ENCODE peak calls at places on chromosomes 2 and 18, in ten cellular contexts. N is uterus; E is small intestine; B is IMR-90; Q is psoas muscle; T is CD4-positive, alpha-beta memory T cell; U is cardiac muscle cell; D is CD8-positive, alpha-beta memory T cell; O is effector memory CD4-positive, alpha-beta T cell; S is stomach. P is an unnamed sample. For H3K4me1 and H3K27me3, the result is how much of the 10 kb centered on the place peaks cover.

GRCh38 chr2:182148344-182148743 is 162.7 kb downstream of the PPP1R1C start:
- DNase-seq in N (no peak), E (no peak), B (no peak), Q (no peak), T (no peak), U (no peak), D (no peak), O (no peak), S (no peak), P (no peak)

GRCh38 chr2:101946372-101946771 is 45.4 kb upstream of the IL1R2 start:
- DNase-seq in N (no peak), E (no peak), B (no peak), Q (no peak), T (no peak), U (no peak), D (no peak), O (no peak), S (no peak), P (no peak)

GRCh38 chr2:54038835-54039234 is 68.0 kb upstream of the PSME4 start:
- DNase-seq in N (no peak), E (peak), B (no peak), Q (no peak), T (no peak), U (no peak), D (no peak), O (no peak), S (no peak), P (no peak)

GRCh38 chr2:45793998-45794720 is 142.7 kb downstream of the PRKCE start:
- DNase-seq in N (no peak), E (no peak), B (peak), Q (no peak), T (no peak), U (no peak), D (no peak), O (no peak), S (no peak), P (no peak)

GRCh38 chr2:188766086-188766856 is 207.9 kb upstream of the COL3A1 start:
- DNase-seq in N (no peak), E (no peak), B (no peak), Q (no peak), T (no peak), U (no peak), D (no peak), O (no peak), S (no peak), P (no peak)

GRCh38 chr2:20069756-20070155 is 18.3 kb upstream of the LAPTM4A start:
- DNase-seq in N (no peak), E (no peak), B (no peak), Q (no peak), T (no peak), U (no peak), D (no peak), O (no peak), S (no peak), P (no peak)

GRCh38 chr18:11379660-11380059 is 229.7 kb upstream of the SLC35G4 start:
- DNase-seq in N (no peak), E (no peak), B (no peak), Q (no peak), T (no peak), U (no peak), D (no peak), O (no peak), S (no peak), P (no peak)

GRCh38 chr18:27861539-27861938 is 315.4 kb downstream of the CDH2 start:
- DNase-seq in N (no peak), E (no peak), B (no peak), Q (no peak), T (no peak), U (no peak), D (no peak), O (no peak), S (no peak), P (no peak)

GRCh38 chr2:39990335-39990734 is 211.3 kb upstream of the THUMPD2 start:
- DNase-seq in N (no peak), E (peak), B (peak), Q (no peak), T (no peak), U (no peak), D (no peak), O (no peak), S (no peak), P (no peak)

GRCh38 chr2:171522057-171522803 is at the start of gene CYBRD1:
- DNase-seq in N (peak), E (peak), B (peak), Q (peak), T (no peak), U (peak), D (peak), O (no peak), S (peak), P (no peak)

GRCh38 chr2:7900593-7900992 is 781.3 kb upstream of the ID2 start:
- DNase-seq in N (no peak), E (no peak), B (peak), Q (no peak), T (no peak), U (no peak), D (no peak), O (no peak), S (no peak), P (no peak)

GRCh38 chr2:54076577-54076976 is 38.8 kb upstream of the ACYP2 start:
- DNase-seq in N (no peak), E (no peak), B (no peak), Q (no peak), T (no peak), U (peak), D (no peak), O (no peak), S (no peak), P (no peak)

GRCh38 chr2:30666307-30666874 is 140.9 kb downstream of the CAPN13 start:
- DNase-seq in N (peak), E (peak), B (peak), Q (no peak), T (no peak), U (no peak), D (no peak), O (no peak), S (no peak), P (no peak)

GRCh38 chr2:239118675-239119211 is 270.9 kb downstream of the TWIST2 start:
- DNase-seq in N (no peak), E (no peak), B (no peak), Q (no peak), T (peak), U (no peak), D (no peak), O (no peak), S (no peak), P (no peak)

GRCh38 chr2:169662744-169663143 is 31.5 kb downstream of the CFAP210 start:
- DNase-seq in N (no peak), E (no peak), B (no peak), Q (no peak), T (no peak), U (no peak), D (no peak), O (no peak), S (no peak), P (no peak)

GRCh38 chr18:51193621-51194287 is 3.7 kb downstream of the MEX3C start:
- DNase-seq in N (no peak), E (peak), B (peak), Q (no peak), T (no peak), U (no peak), D (no peak), O (no peak), S (no peak), P (no peak)

GRCh38 chr2:195495966-195496365 is 161.1 kb upstream of the SLC39A10 start:
- DNase-seq in N (no peak), E (no peak), B (no peak), Q (no peak), T (no peak), U (no peak), D (no peak), O (no peak), S (no peak), P (no peak)

GRCh38 chr2:102540882-102541281 is 67.9 kb downstream of the SLC9A4 start:
- DNase-seq in N (no peak), E (peak), B (no peak), Q (no peak), T (no peak), U (no peak), D (no peak), O (no peak), S (peak), P (peak)

GRCh38 chr2:172516299-172516698 is 39.6 kb upstream of the PDK1 start:
- DNase-seq in N (no peak), E (no peak), B (peak), Q (no peak), T (no peak), U (no peak), D (no peak), O (no peak), S (no peak), P (no peak)

GRCh38 chr2:226136739-226137138 is 662.9 kb downstream of the IRS1 start:
- DNase-seq in N (no peak), E (no peak), B (no peak), Q (peak), T (no peak), U (no peak), D (no peak), O (no peak), S (no peak), P (no peak)

GRCh38 chr2:138502253-138503086 is 900 bp downstream of the SPOPL start:
- DNase-seq in N (no peak), E (peak), B (no peak), Q (no peak), T (no peak), U (peak), D (no peak), O (no peak), S (peak), P (peak)

GRCh38 chr2:15082105-15083058 is 449.9 kb downstream of the LRATD1 start:
- DNase-seq in N (no peak), E (no peak), B (no peak), Q (no peak), T (no peak), U (no peak), D (no peak), O (no peak), S (no peak), P (no peak)

GRCh38 chr2:174870787-174871186 is 106.5 kb upstream of the CHRNA1 start:
- DNase-seq in N (no peak), E (no peak), B (no peak), Q (no peak), T (no peak), U (no peak), D (no peak), O (no peak), S (no peak), P (no peak)

GRCh38 chr2:147818741-147819140 is 26.1 kb upstream of the ACVR2A start:
- DNase-seq in N (no peak), E (no peak), B (peak), Q (no peak), T (no peak), U (no peak), D (no peak), O (no peak), S (no peak), P (no peak)

GRCh38 chr2:75182606-75183005 is 16.7 kb downstream of the TACR1 start:
- DNase-seq in N (no peak), E (no peak), B (no peak), Q (no peak), T (no peak), U (no peak), D (no peak), O (no peak), S (no peak), P (no peak)

GRCh38 chr18:79951545-79952456 is at the start of gene SLC66A2:
- DNase-seq in N (peak), E (peak), B (peak), Q (peak), T (peak), U (peak), D (peak), O (peak), S (peak), P (peak)
- H3K4me3 ChIP-seq in N (peak), E (peak), B (peak), Q (peak), T (peak), U (peak), D (peak), O (peak), S (peak), P (peak)

GRCh38 chr2:37390777-37391176 is 46.3 kb downstream of the QPCT start:
- DNase-seq in N (no peak), E (no peak), B (no peak), Q (no peak), T (no peak), U (no peak), D (no peak), O (no peak), S (no peak), P (no peak)
- H3K4me1 ChIP-seq in N (under half), E (under half), B (under half), Q (under half), T (under half), U (under half), D (under half), O (under half), S (under half), P (under half)

GRCh38 chr18:45006934-45007333 is 326.2 kb downstream of the SETBP1 start:
- DNase-seq in N (no peak), E (no peak), B (peak), Q (no peak), T (no peak), U (no peak), D (no peak), O (no peak), S (no peak), P (no peak)

GRCh38 chr18:45008694-45009372 is 328.1 kb downstream of the SETBP1 start:
- DNase-seq in N (no peak), E (no peak), B (no peak), Q (no peak), T (no peak), U (no peak), D (no peak), O (no peak), S (no peak), P (no peak)

GRCh38 chr18:45009766-45010165 is 329.1 kb downstream of the SETBP1 start:
- DNase-seq in N (no peak), E (no peak), B (no peak), Q (no peak), T (no peak), U (no peak), D (no peak), O (no peak), S (no peak), P (no peak)

GRCh38 chr18:45004531-45004930 is 323.8 kb downstream of the SETBP1 start:
- DNase-seq in N (no peak), E (no peak), B (peak), Q (no peak), T (no peak), U (no peak), D (no peak), O (no peak), S (no peak), P (no peak)

DNA sequence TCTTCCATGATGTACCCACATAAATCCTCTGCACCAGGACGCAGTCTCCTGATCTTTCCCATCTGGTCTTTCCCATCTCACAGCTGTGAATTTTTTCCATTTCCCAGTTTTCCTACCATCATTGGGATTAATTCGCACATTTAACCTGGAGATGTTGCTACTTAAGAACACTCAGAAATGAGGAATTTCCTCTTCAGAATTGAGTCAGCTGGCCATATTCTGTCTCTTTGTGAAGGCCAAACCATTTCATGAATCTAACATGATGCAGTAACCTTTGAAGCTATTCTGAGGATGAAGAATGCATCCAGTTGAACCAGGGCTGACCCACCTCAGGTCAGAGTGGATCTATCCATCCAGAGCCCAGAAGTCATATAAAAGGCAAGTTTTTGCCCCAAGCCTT is 326.8 kb downstream of the SETBP1 start:
- DNase-seq in N (no peak), E (no peak), B (peak), Q (no peak), T (no peak), U (no peak), D (no peak), O (no peak), S (no peak), P (no peak)
- H3K27me3 ChIP-seq in N (under half), E (under half), B (under half), Q (under half), T (under half), U (under half), D (under half), O (under half), S (under half), P (under half)

GRCh38 chr2:25089605-25090424 is 47.9 kb downstream of the EFR3B start:
- DNase-seq in N (no peak), E (no peak), B (no peak), Q (no peak), T (no peak), U (no peak), D (no peak), O (no peak), S (no peak), P (peak)
- H3K4me3 ChIP-seq in N (no peak), E (no peak), B (no peak), Q (no peak), T (no peak), U (no peak), D (no peak), O (no peak), S (no peak), P (no peak)

P was measured in HAP-1.